ENCODE peak calls at places on chromosomes 5 and 9, in ten cellular contexts. A, K, C, T, Z, W, X, D, I and V are unnamed samples.

GRCh38 chr5:61280205-61280604 is 51.9 kb upstream of the ZSWIM6 start:
- DNase-seq in A (no peak), K (peak), C (peak), T (peak), Z (peak), W (no peak), X (peak), D (no peak), I (no peak), V (peak)

GRCh38 chr9:33379666-33380389 is 22.5 kb downstream of the AQP7 start:
- DNase-seq in A (peak), K (no peak), C (no peak), T (no peak), Z (no peak), W (no peak), X (no peak), D (no peak), I (no peak), V (no peak)

GRCh38 chr5:84242286-84242685 is 142.4 kb downstream of the EDIL3 start:
- DNase-seq in A (no peak), K (no peak), C (no peak), T (peak), Z (no peak), W (no peak), X (no peak), D (no peak), I (no peak), V (no peak)

GRCh38 chr9:36858805-36859375 is 175.2 kb downstream of the PAX5 start:
- DNase-seq in A (no peak), K (no peak), C (no peak), T (no peak), Z (no peak), W (no peak), X (no peak), D (no peak), I (no peak), V (no peak)

GRCh38 chr5:93584531-93585053 is 1.6 kb downstream of the NR2F1 start:
- DNase-seq in A (peak), K (no peak), C (no peak), T (no peak), Z (no peak), W (no peak), X (no peak), D (no peak), I (no peak), V (no peak)

GRCh38 chr5:176921669-176922196 is 22.6 kb upstream of the HK3 start:
- DNase-seq in A (no peak), K (no peak), C (no peak), T (no peak), Z (no peak), W (no peak), X (no peak), D (no peak), I (no peak), V (no peak)

GRCh38 chr5:176788091-176788490 is 22.3 kb upstream of the UNC5A start:
- DNase-seq in A (no peak), K (no peak), C (no peak), T (no peak), Z (no peak), W (no peak), X (no peak), D (no peak), I (no peak), V (no peak)

GRCh38 chr5:6686916-6687409 is 26.3 kb upstream of the TENT4A start:
- DNase-seq in A (no peak), K (no peak), C (no peak), T (peak), Z (no peak), W (peak), X (no peak), D (no peak), I (peak), V (no peak)

GRCh38 chr5:13866792-13867191 is 77.7 kb downstream of the DNAH5 start:
- DNase-seq in A (no peak), K (no peak), C (no peak), T (peak), Z (no peak), W (peak), X (no peak), D (no peak), I (no peak), V (no peak)

GRCh38 chr9:135215571-135216161 is 128.2 kb downstream of the OLFM1 start:
- DNase-seq in A (peak), K (no peak), C (no peak), T (peak), Z (peak), W (no peak), X (peak), D (no peak), I (no peak), V (peak)

GRCh38 chr9:132770775-132771310 is 100.6 kb downstream of the GTF3C4 start:
- DNase-seq in A (no peak), K (no peak), C (no peak), T (no peak), Z (no peak), W (no peak), X (no peak), D (no peak), I (no peak), V (no peak)

GRCh38 chr9:92158097-92158601 is 42.9 kb upstream of the SPTLC1 start:
- DNase-seq in A (no peak), K (no peak), C (no peak), T (peak), Z (no peak), W (no peak), X (no peak), D (no peak), I (no peak), V (no peak)

GRCh38 chr9:124045076-124045829 is 33.7 kb downstream of the LHX2 start:
- DNase-seq in A (peak), K (no peak), C (peak), T (no peak), Z (peak), W (peak), X (no peak), D (no peak), I (no peak), V (no peak)

GRCh38 chr9:82382887-82383616 is 394.5 kb downstream of the SPATA31D1 start:
- DNase-seq in A (no peak), K (no peak), C (no peak), T (no peak), Z (no peak), W (peak), X (no peak), D (no peak), I (no peak), V (no peak)

GRCh38 chr5:31193591-31194457 is at the start of gene CDH6:
- DNase-seq in A (peak), K (peak), C (no peak), T (peak), Z (peak), W (peak), X (no peak), D (no peak), I (no peak), V (no peak)

GRCh38 chr9:93461414-93461743 is 8.0 kb upstream of the FAM120AOS start:
- DNase-seq in A (no peak), K (no peak), C (no peak), T (no peak), Z (no peak), W (no peak), X (no peak), D (no peak), I (no peak), V (no peak)

GRCh38 chr5:141100243-141100805 is at the start of gene PCDHB3:
- DNase-seq in A (no peak), K (no peak), C (no peak), T (no peak), Z (no peak), W (peak), X (no peak), D (no peak), I (no peak), V (no peak)

GRCh38 chr9:123417289-123418051 is 61.5 kb downstream of the CRB2 start:
- DNase-seq in A (peak), K (no peak), C (no peak), T (no peak), Z (no peak), W (no peak), X (no peak), D (no peak), I (no peak), V (no peak)

GRCh38 chr9:131762356-131762932 is 22.6 kb upstream of the RAPGEF1 start:
- DNase-seq in A (peak), K (peak), C (peak), T (peak), Z (peak), W (peak), X (peak), D (peak), I (no peak), V (peak)

GRCh38 chr5:176817864-176818377 is 7.6 kb downstream of the UNC5A start:
- DNase-seq in A (no peak), K (peak), C (peak), T (peak), Z (peak), W (peak), X (peak), D (no peak), I (no peak), V (no peak)

GRCh38 chr9:134455951-134456739 is 129.9 kb downstream of the RXRA start:
- DNase-seq in A (peak), K (no peak), C (no peak), T (peak), Z (no peak), W (no peak), X (no peak), D (peak), I (peak), V (no peak)

GRCh38 chr5:55692509-55692908 is 19.6 kb downstream of the SLC38A9 start:
- DNase-seq in A (no peak), K (no peak), C (no peak), T (no peak), Z (no peak), W (no peak), X (no peak), D (no peak), I (no peak), V (no peak)